ENCODE peak calls at places on chromosomes 6 and 20, in ten cellular contexts. One of them, this sample, is unnamed.

GRCh38 chr20:5513975-5514516 is 197.3 kb upstream of the PROKR2 start:
- DNase-seq in kidney epithelial cell: no peak
- DNase-seq in endothelial cell: no peak
- DNase-seq in lung: no peak
- DNase-seq in A673: no peak
- DNase-seq in PC-3: peak
- DNase-seq in colonic mucosa: peak
- DNase-seq in astrocyte of the spinal cord: peak
- DNase-seq in neural crest cell: no peak
- DNase-seq in ovary: no peak
- DNase-seq in this sample: no peak

GRCh38 chr20:11143481-11143880 is 469.7 kb upstream of the JAG1 start:
- DNase-seq in endothelial cell: no peak
- DNase-seq in colonic mucosa: no peak
- DNase-seq in A673: no peak
- DNase-seq in PC-3: no peak
- DNase-seq in kidney epithelial cell: no peak
- DNase-seq in lung: no peak
- DNase-seq in ovary: no peak
- DNase-seq in neural crest cell: no peak
- DNase-seq in astrocyte of the spinal cord: no peak
- DNase-seq in this sample: no peak

GRCh38 chr6:12295558-12296254 is 5.5 kb downstream of the EDN1 start:
- DNase-seq in endothelial cell: no peak
- DNase-seq in colonic mucosa: no peak
- DNase-seq in astrocyte of the spinal cord: no peak
- DNase-seq in A673: no peak
- DNase-seq in ovary: no peak
- DNase-seq in neural crest cell: no peak
- DNase-seq in PC-3: no peak
- DNase-seq in lung: no peak
- DNase-seq in kidney epithelial cell: no peak
- DNase-seq in this sample: no peak

GRCh38 chr20:58989196-58989595 is 8.1 kb downstream of the NELFCD start:
- DNase-seq in endothelial cell: no peak
- DNase-seq in astrocyte of the spinal cord: no peak
- DNase-seq in PC-3: no peak
- DNase-seq in A673: no peak
- DNase-seq in neural crest cell: no peak
- DNase-seq in kidney epithelial cell: no peak
- DNase-seq in lung: no peak
- DNase-seq in ovary: no peak
- DNase-seq in colonic mucosa: no peak
- DNase-seq in this sample: no peak

GRCh38 chr6:23244300-23244699 is 674.9 kb downstream of the HDGFL1 start:
- DNase-seq in A673: no peak
- DNase-seq in PC-3: peak
- DNase-seq in ovary: no peak
- DNase-seq in astrocyte of the spinal cord: peak
- DNase-seq in neural crest cell: no peak
- DNase-seq in endothelial cell: no peak
- DNase-seq in lung: no peak
- DNase-seq in colonic mucosa: no peak
- DNase-seq in kidney epithelial cell: peak
- DNase-seq in this sample: no peak

GRCh38 chr6:83183082-83183828 is 9.8 kb downstream of the PGM3 start:
- DNase-seq in PC-3: peak
- DNase-seq in kidney epithelial cell: peak
- DNase-seq in neural crest cell: no peak
- DNase-seq in ovary: no peak
- DNase-seq in colonic mucosa: no peak
- DNase-seq in lung: no peak
- DNase-seq in astrocyte of the spinal cord: peak
- DNase-seq in endothelial cell: no peak
- DNase-seq in A673: no peak
- DNase-seq in this sample: no peak

GRCh38 chr6:167139761-167140160 is 16.9 kb downstream of the CCR6 start:
- DNase-seq in endothelial cell: no peak
- DNase-seq in lung: no peak
- DNase-seq in neural crest cell: no peak
- DNase-seq in PC-3: no peak
- DNase-seq in A673: no peak
- DNase-seq in kidney epithelial cell: no peak
- DNase-seq in colonic mucosa: no peak
- DNase-seq in astrocyte of the spinal cord: no peak
- DNase-seq in ovary: no peak
- DNase-seq in this sample: no peak

GRCh38 chr6:115577270-115577669 is 483.4 kb downstream of the FRK start:
- DNase-seq in A673: no peak
- DNase-seq in kidney epithelial cell: no peak
- DNase-seq in ovary: no peak
- DNase-seq in PC-3: no peak
- DNase-seq in lung: no peak
- DNase-seq in neural crest cell: no peak
- DNase-seq in endothelial cell: no peak
- DNase-seq in colonic mucosa: no peak
- DNase-seq in astrocyte of the spinal cord: no peak
- DNase-seq in this sample: no peak

GRCh38 chr6:53520320-53520928 is 24.5 kb downstream of the GCLC start:
- DNase-seq in PC-3: no peak
- DNase-seq in kidney epithelial cell: no peak
- DNase-seq in colonic mucosa: no peak
- DNase-seq in ovary: no peak
- DNase-seq in neural crest cell: no peak
- DNase-seq in astrocyte of the spinal cord: no peak
- DNase-seq in lung: no peak
- DNase-seq in A673: no peak
- DNase-seq in endothelial cell: no peak
- DNase-seq in this sample: no peak

GRCh38 chr20:58893355-58894151 is 41.0 kb downstream of the GNAS start:
- DNase-seq in ovary: no peak
- DNase-seq in colonic mucosa: no peak
- DNase-seq in A673: no peak
- DNase-seq in endothelial cell: no peak
- DNase-seq in kidney epithelial cell: no peak
- DNase-seq in neural crest cell: no peak
- DNase-seq in lung: no peak
- DNase-seq in PC-3: no peak
- DNase-seq in astrocyte of the spinal cord: no peak
- DNase-seq in this sample: no peak

DNA sequence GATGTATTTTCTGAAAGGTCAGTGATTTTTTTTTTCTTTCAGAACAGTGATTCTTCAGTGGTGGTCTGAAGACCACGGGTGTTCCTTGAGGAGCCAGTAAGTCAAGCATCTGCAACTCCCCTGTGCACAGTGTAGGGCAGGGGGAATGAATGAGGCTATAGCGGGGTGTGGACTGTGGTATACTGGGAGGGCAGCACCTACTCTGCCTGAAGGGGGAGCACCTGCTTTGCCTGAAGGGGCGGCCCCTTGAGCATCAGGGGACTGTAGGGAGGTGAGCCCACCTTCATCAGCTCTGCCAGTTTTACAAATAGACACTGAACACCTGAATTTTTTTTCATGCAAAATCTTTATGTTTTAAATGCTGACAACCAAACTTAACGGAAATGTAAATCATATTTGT is 77.5 kb upstream of the RIPOR2 start:
- DNase-seq in ovary: no peak
- DNase-seq in neural crest cell: no peak
- DNase-seq in A673: no peak
- DNase-seq in lung: no peak
- DNase-seq in PC-3: no peak
- DNase-seq in astrocyte of the spinal cord: no peak
- DNase-seq in kidney epithelial cell: no peak
- DNase-seq in colonic mucosa: no peak
- DNase-seq in endothelial cell: no peak
- DNase-seq in this sample: no peak
- TF ChIP-seq CTCF in ovary: no peak
- TF ChIP-seq CTCF in neural crest cell: no peak
- TF ChIP-seq CTCF in A673: peak
- TF ChIP-seq CTCF in lung: no peak
- TF ChIP-seq CTCF in PC-3: peak
- TF ChIP-seq CTCF in astrocyte of the spinal cord: peak
- TF ChIP-seq CTCF in kidney epithelial cell: peak
- TF ChIP-seq CTCF in colonic mucosa: no peak
- TF ChIP-seq CTCF in endothelial cell: no peak
- TF ChIP-seq CTCF in this sample: no peak

DNA sequence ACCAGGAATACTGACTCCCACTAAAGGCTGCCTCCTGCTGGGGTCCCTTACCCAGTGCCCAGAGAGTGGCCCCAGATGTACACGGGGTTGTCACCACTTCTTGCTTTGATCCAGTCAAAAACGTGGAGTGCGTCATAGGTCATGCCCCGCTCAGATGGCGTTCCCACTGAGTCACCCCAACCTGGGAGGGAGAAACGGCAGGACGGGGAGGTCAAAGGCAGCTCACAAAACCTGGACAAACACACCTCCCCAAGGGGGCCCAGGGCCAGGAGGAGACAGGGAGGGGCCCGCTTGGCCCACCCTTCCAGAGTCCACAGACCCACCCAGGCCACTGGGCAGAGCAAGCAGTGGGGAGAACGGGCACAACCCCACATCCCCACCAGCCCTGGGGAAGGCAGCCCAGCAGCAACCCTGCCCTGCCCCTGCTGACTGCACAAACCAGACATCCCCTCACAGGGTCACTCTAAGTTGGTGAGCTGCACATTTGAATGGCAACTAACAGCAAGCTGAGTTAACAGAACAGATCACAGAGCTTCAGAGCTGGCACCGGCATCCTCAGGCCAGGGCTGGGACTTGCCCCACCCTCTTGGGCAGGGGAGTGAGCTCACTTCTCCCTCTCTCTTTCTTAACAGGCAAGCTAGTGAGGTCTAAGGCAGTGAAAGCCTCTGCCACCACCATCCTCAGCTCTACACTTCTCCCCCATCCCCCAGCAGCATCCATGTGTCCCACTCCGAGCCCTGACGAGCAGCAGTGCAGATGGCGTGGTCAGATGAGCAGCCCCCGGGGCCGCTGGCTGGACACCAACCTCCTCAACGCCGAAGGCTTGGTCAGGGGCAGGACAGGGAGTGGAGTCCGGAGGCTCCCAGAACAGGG is 61.7 kb downstream of the PYGB start:
- DNase-seq in colonic mucosa: peak
- DNase-seq in PC-3: peak
- DNase-seq in astrocyte of the spinal cord: peak
- DNase-seq in A673: no peak
- DNase-seq in endothelial cell: no peak
- DNase-seq in ovary: peak
- DNase-seq in kidney epithelial cell: peak
- DNase-seq in lung: no peak
- DNase-seq in neural crest cell: no peak
- DNase-seq in this sample: peak
- TF ChIP-seq CTCF in colonic mucosa: no peak
- TF ChIP-seq CTCF in PC-3: peak
- TF ChIP-seq CTCF in astrocyte of the spinal cord: no peak
- TF ChIP-seq CTCF in A673: no peak
- TF ChIP-seq CTCF in endothelial cell: no peak
- TF ChIP-seq CTCF in ovary: no peak
- TF ChIP-seq CTCF in kidney epithelial cell: no peak
- TF ChIP-seq CTCF in lung: no peak
- TF ChIP-seq CTCF in neural crest cell: no peak
- TF ChIP-seq CTCF in this sample: no peak

DNA sequence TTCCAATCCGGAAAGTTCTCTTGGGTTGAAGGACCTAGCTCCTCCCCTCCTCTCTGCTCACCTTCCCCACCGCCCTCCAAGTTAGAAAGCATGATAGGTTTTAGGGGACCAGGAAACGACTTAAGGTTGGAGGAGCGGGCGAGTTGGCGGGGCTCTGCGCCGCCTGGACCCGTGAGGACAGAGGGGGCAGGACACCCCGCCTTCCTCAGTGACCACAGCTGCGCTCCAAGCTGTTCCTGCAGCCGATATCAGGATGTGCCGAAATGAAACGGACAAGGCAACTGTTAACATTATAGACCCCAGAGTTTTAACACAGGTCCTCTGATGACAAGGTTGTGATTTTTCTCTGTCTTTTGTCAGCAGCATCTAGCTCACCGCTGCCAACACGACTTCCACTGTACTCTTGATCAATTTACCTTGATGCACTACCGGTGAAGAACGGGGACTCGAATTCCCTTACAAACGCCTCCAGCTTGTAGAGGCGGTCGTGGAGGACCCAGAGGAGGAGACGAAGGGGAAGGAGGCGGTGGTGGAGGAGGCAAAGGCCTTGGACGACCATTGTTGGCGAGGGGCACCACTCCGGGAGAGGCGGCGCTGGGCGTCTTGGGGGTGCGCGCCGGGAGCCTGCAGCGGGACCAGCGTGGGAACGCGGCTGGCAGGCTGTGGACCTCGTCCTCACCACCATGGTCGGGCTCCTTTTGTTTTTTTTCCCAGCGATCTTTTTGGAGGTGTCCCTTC is at the start of gene GRM1:
- DNase-seq in lung: no peak
- DNase-seq in neural crest cell: no peak
- DNase-seq in endothelial cell: peak
- DNase-seq in A673: no peak
- DNase-seq in kidney epithelial cell: no peak
- DNase-seq in PC-3: no peak
- DNase-seq in colonic mucosa: no peak
- DNase-seq in ovary: no peak
- DNase-seq in astrocyte of the spinal cord: no peak
- DNase-seq in this sample: peak
- TF ChIP-seq CTCF in lung: no peak
- TF ChIP-seq CTCF in neural crest cell: no peak
- TF ChIP-seq CTCF in endothelial cell: no peak
- TF ChIP-seq CTCF in A673: no peak
- TF ChIP-seq CTCF in kidney epithelial cell: no peak
- TF ChIP-seq CTCF in PC-3: no peak
- TF ChIP-seq CTCF in colonic mucosa: no peak
- TF ChIP-seq CTCF in ovary: no peak
- TF ChIP-seq CTCF in astrocyte of the spinal cord: no peak
- TF ChIP-seq CTCF in this sample: no peak

GRCh38 chr6:61809004-61809595 is 476.9 kb downstream of the KHDRBS2 start:
- DNase-seq in kidney epithelial cell: no peak
- DNase-seq in ovary: no peak
- DNase-seq in astrocyte of the spinal cord: no peak
- DNase-seq in endothelial cell: peak
- DNase-seq in lung: no peak
- DNase-seq in neural crest cell: no peak
- DNase-seq in PC-3: peak
- DNase-seq in colonic mucosa: no peak
- DNase-seq in A673: peak
- DNase-seq in this sample: no peak
- TF ChIP-seq CTCF in kidney epithelial cell: peak
- TF ChIP-seq CTCF in ovary: no peak
- TF ChIP-seq CTCF in astrocyte of the spinal cord: peak
- TF ChIP-seq CTCF in endothelial cell: peak
- TF ChIP-seq CTCF in lung: peak
- TF ChIP-seq CTCF in neural crest cell: peak
- TF ChIP-seq CTCF in PC-3: peak
- TF ChIP-seq CTCF in colonic mucosa: peak
- TF ChIP-seq CTCF in A673: peak
- TF ChIP-seq CTCF in this sample: peak

DNA sequence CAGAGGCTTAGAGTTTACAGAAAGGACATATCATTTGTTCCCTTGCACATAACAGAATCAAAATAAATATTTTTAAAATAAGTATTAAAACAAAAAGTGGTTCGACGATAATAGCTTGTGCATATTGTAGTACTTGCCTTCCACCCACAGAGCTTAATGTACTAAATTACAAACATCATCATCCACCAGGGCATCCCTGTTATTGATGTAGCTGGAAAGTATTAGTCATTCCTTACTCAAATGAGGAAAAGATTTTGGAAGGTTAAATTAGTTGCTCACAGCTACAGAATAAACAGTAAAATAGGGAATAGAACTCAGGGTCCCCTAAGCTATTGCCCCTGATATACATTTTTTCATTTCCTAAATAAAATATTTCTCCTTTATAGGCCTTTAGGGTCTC is 150.3 kb downstream of the PTPRK start:
- DNase-seq in kidney epithelial cell: no peak
- DNase-seq in neural crest cell: no peak
- DNase-seq in astrocyte of the spinal cord: peak
- DNase-seq in ovary: no peak
- DNase-seq in PC-3: peak
- DNase-seq in lung: no peak
- DNase-seq in A673: peak
- DNase-seq in endothelial cell: no peak
- DNase-seq in colonic mucosa: no peak
- DNase-seq in this sample: no peak
- TF ChIP-seq CTCF in kidney epithelial cell: no peak
- TF ChIP-seq CTCF in neural crest cell: no peak
- TF ChIP-seq CTCF in astrocyte of the spinal cord: peak
- TF ChIP-seq CTCF in ovary: peak
- TF ChIP-seq CTCF in PC-3: no peak
- TF ChIP-seq CTCF in lung: no peak
- TF ChIP-seq CTCF in A673: no peak
- TF ChIP-seq CTCF in endothelial cell: no peak
- TF ChIP-seq CTCF in colonic mucosa: no peak
- TF ChIP-seq CTCF in this sample: no peak